ENCODE peak calls at places on chromosomes 7 and 10, in ten cellular contexts. R, E, X, S, G, J, N, V, W and M are unnamed samples.

GRCh38 chr7:50327443-50327842 is 22.9 kb downstream of the IKZF1 start:
- DNase-seq in J (no peak), E (no peak), S (no peak), R (no peak), N (no peak), G (no peak), W (no peak), X (no peak), V (no peak), M (no peak)

GRCh38 chr7:148662646-148663045 is 36.1 kb upstream of the CUL1 start:
- DNase-seq in V (no peak), E (no peak), S (no peak), N (no peak), J (no peak), W (no peak), X (no peak), G (no peak), R (no peak), M (no peak)

GRCh38 chr10:19294233-19294632 is 245.6 kb downstream of the MALRD1 start:
- DNase-seq in R (no peak), E (no peak), G (no peak), V (peak), J (no peak), S (no peak), W (no peak), N (no peak), X (no peak), M (no peak)

GRCh38 chr7:98178321-98178720 is 32.9 kb upstream of the BHLHA15 start:
- DNase-seq in G (no peak), W (peak), S (no peak), X (no peak), R (no peak), E (peak), N (no peak), V (no peak), J (peak), M (no peak)

GRCh38 chr10:118259288-118259906 is 82.7 kb downstream of the FAM204A start:
- DNase-seq in R (no peak), N (peak), V (peak), J (no peak), W (peak), S (peak), E (peak), G (no peak), X (no peak), M (peak)

GRCh38 chr10:124619802-124620490 is 124.2 kb downstream of the FAM53B start:
- DNase-seq in N (no peak), W (peak), X (no peak), J (no peak), G (no peak), V (no peak), E (no peak), R (no peak), S (no peak), M (no peak)

GRCh38 chr7:2037301-2037804 is 195.4 kb downstream of the MAD1L1 start:
- DNase-seq in X (no peak), V (peak), G (peak), S (no peak), N (no peak), J (peak), E (no peak), R (no peak), W (no peak), M (peak)

GRCh38 chr10:22713853-22714523 is 390 bp downstream of the PIP4K2A start:
- DNase-seq in E (peak), R (no peak), X (no peak), G (peak), W (no peak), N (peak), V (no peak), J (peak), S (no peak), M (no peak)

GRCh38 chr7:8258166-8258565 is 3.8 kb downstream of the ICA1 start:
- DNase-seq in J (no peak), N (no peak), G (no peak), V (no peak), E (no peak), X (no peak), W (no peak), S (no peak), R (no peak), M (no peak)

GRCh38 chr7:44073664-44074348 is 8.4 kb upstream of the PGAM2 start:
- DNase-seq in S (no peak), E (peak), G (peak), N (peak), J (peak), X (no peak), R (peak), V (peak), W (peak), M (no peak)

GRCh38 chr7:107327986-107328569 is 141.8 kb upstream of the GPR22 start:
- DNase-seq in R (no peak), W (peak), J (no peak), N (no peak), V (no peak), G (no peak), X (no peak), E (no peak), S (peak), M (no peak)

GRCh38 chr7:27121656-27122055 is 8.9 kb downstream of the HOXA4 start:
- DNase-seq in X (no peak), G (no peak), W (no peak), V (no peak), S (no peak), E (no peak), J (no peak), N (no peak), R (no peak), M (no peak)
- H3K4me3 ChIP-seq in X (peak), G (peak), W (peak), V (peak), S (peak), E (no peak), J (peak), N (no peak), R (peak), M (no peak)

DNA sequence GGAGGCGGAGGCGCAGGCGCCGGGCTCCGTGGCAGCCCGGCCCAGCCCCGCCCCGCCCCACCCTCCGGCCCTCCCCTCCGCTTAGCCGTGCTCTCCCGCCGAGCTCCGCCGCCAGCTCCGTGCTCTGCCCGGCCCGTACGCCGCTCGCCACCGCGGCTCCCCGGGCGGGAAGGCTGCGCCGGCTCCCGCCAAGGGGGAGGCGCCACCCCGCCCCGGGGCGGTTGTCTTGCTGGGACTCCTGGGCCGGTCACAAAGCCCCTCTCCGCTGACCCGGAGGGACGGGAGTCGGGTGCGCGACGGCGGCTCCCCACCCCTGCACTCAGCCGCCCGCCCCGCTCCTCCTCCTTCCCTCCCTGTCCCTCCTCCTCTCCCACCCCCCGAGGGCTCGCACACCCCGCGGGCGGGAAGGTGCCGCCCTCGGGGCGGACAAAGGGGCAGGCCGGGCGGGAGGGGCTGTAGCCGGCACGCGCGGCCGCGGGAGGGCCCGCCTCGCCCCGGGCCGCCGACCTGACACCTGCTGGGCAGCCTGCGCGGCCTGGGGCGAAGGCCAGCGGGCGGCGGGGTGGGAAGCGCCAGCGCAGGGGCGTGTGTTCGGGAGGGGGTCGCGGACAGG is 11.5 kb upstream of the SP8 start:
- DNase-seq in E (peak), S (no peak), J (peak), N (peak), W (peak), V (peak), X (no peak), R (no peak), G (peak), M (peak)
- H3K4me3 ChIP-seq in E (peak), S (peak), J (peak), N (peak), W (no peak), V (peak), X (peak), R (peak), G (no peak), M (peak)

GRCh38 chr10:75432176-75432575 is 752 bp downstream of the LRMDA start:
- DNase-seq in J (peak), G (no peak), V (no peak), S (no peak), W (no peak), R (no peak), X (no peak), N (no peak), E (no peak), M (no peak)

GRCh38 chr10:75433216-75433615 is 1.8 kb downstream of the LRMDA start:
- DNase-seq in E (no peak), V (no peak), N (no peak), S (no peak), X (no peak), J (no peak), W (no peak), R (no peak), G (no peak), M (no peak)

GRCh38 chr10:75434292-75434691 is 2.9 kb downstream of the LRMDA start:
- DNase-seq in R (no peak), E (no peak), V (no peak), W (peak), X (no peak), G (no peak), N (no peak), J (no peak), S (no peak), M (no peak)

GRCh38 chr10:75431180-75432111 is at the start of gene LRMDA:
- DNase-seq in X (no peak), N (no peak), E (peak), J (peak), R (no peak), G (peak), W (peak), S (peak), V (peak), M (no peak)

DNA sequence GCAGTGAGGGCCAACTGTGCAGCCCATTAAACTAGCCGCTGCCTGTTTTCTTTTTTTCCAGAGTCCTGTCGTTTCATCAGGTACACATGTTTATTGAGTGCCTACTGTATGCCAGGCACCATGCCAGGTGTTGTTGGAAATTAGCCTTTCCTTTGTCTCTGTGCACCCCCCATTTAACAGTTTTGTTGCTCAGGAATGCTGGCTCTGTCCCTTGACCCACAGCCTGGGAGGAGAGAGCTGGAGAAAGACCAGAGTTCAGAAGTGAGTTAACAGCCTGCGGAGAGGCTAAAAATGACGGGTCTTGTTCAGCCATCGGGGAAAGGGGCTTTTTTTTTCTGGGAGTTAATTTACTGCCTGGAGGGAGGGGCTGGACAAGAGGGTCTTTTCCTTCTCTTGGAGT is 1.3 kb downstream of the LRMDA start:
- DNase-seq in E (no peak), N (no peak), V (no peak), J (no peak), W (no peak), G (no peak), S (no peak), R (no peak), X (no peak), M (no peak)
- H3K4me3 ChIP-seq in E (no peak), N (no peak), V (no peak), J (peak), W (no peak), G (peak), S (no peak), R (no peak), X (no peak), M (no peak)

DNA sequence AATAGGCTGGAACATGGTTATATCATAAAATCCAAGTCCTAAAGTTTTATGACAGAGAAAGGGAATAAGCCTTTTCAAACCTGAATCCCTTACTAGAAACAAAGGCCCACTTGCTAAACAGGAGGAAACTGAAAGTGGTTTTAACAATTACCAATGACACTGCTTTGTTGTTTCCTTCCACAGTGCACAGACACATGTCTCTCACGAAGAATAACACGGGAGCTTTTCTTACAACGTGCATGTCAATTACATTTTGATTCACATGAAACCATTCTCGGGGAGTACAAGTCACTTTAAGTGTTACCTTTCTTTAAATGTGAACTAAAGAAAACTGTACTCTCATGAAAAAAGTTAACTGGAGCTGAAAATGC is 1.4 kb downstream of the MRPS33 start:
- DNase-seq in R (no peak), X (no peak), J (no peak), G (no peak), N (no peak), S (no peak), W (no peak), V (peak), E (no peak), M (no peak)
- H3K4me3 ChIP-seq in R (no peak), X (no peak), J (no peak), G (peak), N (no peak), S (no peak), W (peak), V (no peak), E (no peak), M (peak)

DNA sequence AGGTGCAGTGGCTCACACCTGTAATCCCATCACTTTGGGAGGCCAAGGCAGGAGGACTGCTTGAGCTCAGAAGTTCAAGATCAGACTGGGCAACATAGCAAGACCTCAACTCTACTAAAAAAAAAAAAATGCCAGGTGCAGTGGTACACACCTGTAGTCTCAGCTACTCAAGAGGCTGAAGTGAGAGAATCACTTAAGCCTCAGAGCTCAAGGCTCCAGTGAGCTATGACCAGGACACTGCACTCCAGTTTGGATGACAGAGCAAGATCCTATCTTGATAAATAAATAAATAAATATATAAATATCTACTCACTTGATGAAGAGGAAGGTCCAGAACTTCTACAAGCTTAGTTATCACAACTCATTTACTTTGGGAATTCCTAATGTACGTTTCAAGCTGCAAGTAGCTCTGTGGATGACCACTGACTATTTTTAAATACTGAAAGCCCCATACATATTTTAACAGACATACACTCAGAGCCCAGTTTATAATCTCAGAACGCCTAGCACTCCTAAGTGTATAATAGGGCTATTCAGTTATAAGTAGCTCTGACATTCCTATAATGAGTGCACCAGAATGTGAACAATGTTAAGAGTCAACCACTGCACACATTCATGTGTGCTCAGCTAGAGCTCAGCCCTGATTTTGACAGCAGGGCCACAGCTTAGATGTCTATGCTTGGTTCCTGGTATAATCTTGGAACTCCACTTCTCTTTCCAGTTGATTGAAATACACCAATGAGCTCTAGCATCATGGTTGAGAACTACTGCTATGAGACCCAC is 119.1 kb downstream of the CUBN start:
- DNase-seq in W (no peak), X (no peak), S (no peak), E (no peak), R (no peak), J (no peak), N (no peak), G (no peak), V (no peak), M (no peak)
- H3K4me3 ChIP-seq in W (no peak), X (no peak), S (no peak), E (no peak), R (no peak), J (no peak), N (no peak), G (no peak), V (no peak), M (no peak)

GRCh38 chr10:92691591-92692084 is 1.9 kb downstream of the HHEX start:
- DNase-seq in E (no peak), G (peak), N (peak), W (no peak), V (no peak), S (no peak), X (no peak), R (no peak), J (peak), M (no peak)
- H3K4me3 ChIP-seq in E (no peak), G (peak), N (no peak), W (no peak), V (no peak), S (peak), X (peak), R (peak), J (peak), M (no peak)

GRCh38 chr10:784759-785538 is 95.5 kb upstream of the DIP2C start:
- DNase-seq in R (no peak), E (peak), N (peak), J (peak), G (peak), X (peak), V (peak), S (peak), W (peak), M (no peak)
- H3K4me3 ChIP-seq in R (peak), E (peak), N (no peak), J (peak), G (peak), X (peak), V (no peak), S (peak), W (peak), M (no peak)

GRCh38 chr10:67837519-67838314 is at the start of gene DNAJC12:
- DNase-seq in W (peak), R (no peak), S (peak), J (no peak), G (no peak), E (peak), V (peak), N (peak), X (peak), M (peak)
- H3K4me3 ChIP-seq in W (no peak), R (peak), S (peak), J (peak), G (peak), E (no peak), V (no peak), N (no peak), X (peak), M (no peak)

DNA sequence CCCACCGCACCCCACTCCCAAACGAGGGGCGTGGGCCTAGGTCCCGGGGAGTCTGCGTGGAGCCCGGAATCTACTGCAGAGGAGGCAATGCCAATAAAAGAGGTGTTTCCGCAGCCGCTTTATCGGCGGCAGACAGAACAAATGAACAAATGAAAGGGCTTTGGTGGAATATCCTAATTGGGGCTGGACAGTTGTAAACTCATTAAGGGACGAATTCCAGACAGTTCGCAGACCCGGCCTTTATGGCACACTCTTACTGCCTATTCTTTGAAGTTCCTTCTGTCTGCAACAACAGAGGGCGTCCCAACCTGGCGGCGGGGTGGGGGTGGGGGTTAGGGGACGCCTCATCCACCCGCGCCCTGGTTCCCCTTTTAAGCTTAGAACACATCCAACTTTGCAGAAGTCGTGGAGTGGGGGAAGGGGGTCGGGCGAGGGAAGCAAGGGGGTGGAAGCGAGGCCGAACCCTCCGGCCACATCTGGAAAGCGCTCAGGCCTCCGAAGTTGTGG is 4.1 kb downstream of the HOXA9 start:
- DNase-seq in G (peak), E (no peak), R (no peak), X (no peak), V (no peak), N (no peak), W (no peak), J (peak), S (no peak), M (no peak)
- H3K4me3 ChIP-seq in G (peak), E (peak), R (peak), X (peak), V (peak), N (no peak), W (peak), J (peak), S (peak), M (peak)